ENCODE peak calls at places on chromosomes 3 and 15, in four cellular contexts. W, N, V and D are unnamed samples.

GRCh38 chr3:30646181-30646876 is 39.9 kb downstream of the TGFBR2 start:
- DNase-seq in W (no peak), N (no peak), V (no peak), D (peak)

GRCh38 chr3:64010199-64010598 is 13.1 kb downstream of the PSMD6 start:
- DNase-seq in W (no peak), N (no peak), V (no peak), D (no peak)

GRCh38 chr15:25890532-25890931 is 27.4 kb upstream of the ATP10A start:
- DNase-seq in V (no peak), N (no peak), W (no peak), D (no peak)

GRCh38 chr3:185040425-185040824 is 112.4 kb downstream of the C3orf70 start:
- DNase-seq in W (no peak), N (no peak), V (no peak), D (no peak)

GRCh38 chr3:177749836-177750235 is 552.6 kb upstream of the TBL1XR1 start:
- DNase-seq in W (no peak), V (no peak), N (no peak), D (no peak)

GRCh38 chr3:123706871-123707270 is 122.0 kb upstream of the HACD2 start:
- DNase-seq in V (no peak), W (no peak), N (no peak), D (no peak)

GRCh38 chr3:23877324-23877980 is 39.3 kb downstream of the NKIRAS1 start:
- DNase-seq in N (no peak), V (no peak), W (no peak), D (peak)

GRCh38 chr3:2094941-2095340 is 3.7 kb upstream of the CNTN4 start:
- DNase-seq in V (no peak), N (no peak), W (no peak), D (no peak)

GRCh38 chr3:152243301-152243711 is 25.4 kb upstream of the MBNL1 start:
- DNase-seq in N (no peak), W (no peak), V (no peak), D (no peak)

GRCh38 chr3:169771651-169772529 is 1.3 kb upstream of the MYNN start:
- DNase-seq in V (peak), N (peak), W (no peak), D (peak)

GRCh38 chr15:24772709-24773373 is 97.3 kb downstream of the NPAP1 start:
- DNase-seq in W (peak), V (peak), N (peak), D (no peak)

GRCh38 chr15:41115652-41116115 is 396 bp downstream of the INO80 start:
- DNase-seq in V (peak), N (no peak), W (peak), D (peak)

GRCh38 chr15:29687939-29688884 is 134.1 kb downstream of the TJP1 start:
- DNase-seq in N (no peak), V (no peak), W (peak), D (no peak)

GRCh38 chr15:52506549-52506948 is 22.1 kb downstream of the MYO5A start:
- DNase-seq in W (no peak), V (no peak), N (no peak), D (no peak)

GRCh38 chr3:169241575-169241927 is 422.0 kb downstream of the MECOM start:
- DNase-seq in V (peak), N (no peak), W (no peak), D (no peak)

GRCh38 chr15:53811530-53811929 is 52.1 kb upstream of the WDR72 start:
- DNase-seq in W (no peak), N (no peak), V (peak), D (no peak)

GRCh38 chr3:138348107-138348949 is at the start of gene MRAS:
- DNase-seq in W (peak), V (peak), N (peak), D (peak)

GRCh38 chr3:193474446-193474845 is 80.2 kb downstream of the ATP13A4 start:
- DNase-seq in N (no peak), W (no peak), V (no peak), D (no peak)

GRCh38 chr15:90259524-90259923 is 5.9 kb upstream of the NGRN start:
- DNase-seq in V (no peak), N (no peak), W (no peak), D (no peak)

GRCh38 chr3:134057006-134057832 is 27.5 kb upstream of the SLCO2A1 start:
- DNase-seq in N (no peak), W (no peak), V (no peak), D (no peak)

GRCh38 chr3:52469001-52469400 is 13.6 kb downstream of the NISCH start:
- DNase-seq in N (no peak), V (no peak), W (no peak), D (no peak)

GRCh38 chr3:162722336-162722735 is 1225.7 kb downstream of the OTOL1 start:
- DNase-seq in W (no peak), V (no peak), N (no peak), D (no peak)

GRCh38 chr3:37990527-37990926 is at the start of gene VILL:
- DNase-seq in V (no peak), W (peak), N (no peak), D (no peak)

GRCh38 chr3:53766706-53767105 is 79.5 kb downstream of the CHDH start:
- DNase-seq in V (no peak), N (no peak), W (no peak), D (no peak)

GRCh38 chr15:81922143-81922542 is 123.7 kb downstream of the MEX3B start:
- DNase-seq in N (no peak), W (no peak), V (no peak), D (no peak)